ENCODE peak calls at places on chromosomes 7 and 10, in eight cellular contexts. J is choroid plexus epithelial cell, S is A549, T is foreskin keratinocyte, B is mesothelial cell of epicardium, D is tibial nerve, Q is Caco-2, I is OCI-LY7. G is an unnamed sample.

GRCh38 chr10:126302831-126303230 is 85.4 kb downstream of the ADAM12 start:
- DNase-seq in B (no peak), J (peak; percentile 36), T (no peak), D (no peak), Q (no peak), I (no peak), S (peak; percentile 6), G (no peak)

GRCh38 chr7:141915565-141915964 is 634 bp upstream of the OR9A4 start:
- DNase-seq in D (no peak), B (no peak), Q (peak; percentile 52), S (no peak), I (no peak), T (peak; percentile 99), J (no peak), G (no peak)

GRCh38 chr7:149624006-149624405 is 126.4 kb upstream of the ZNF746 start:
- DNase-seq in Q (peak; percentile 49), I (peak; percentile 62), B (peak; percentile 43), D (no peak), J (peak; percentile 38), S (peak; percentile 22), T (peak; percentile 33), G (peak; percentile 44)

GRCh38 chr10:73586583-73586984 is 4.6 kb downstream of the USP54 start:
- DNase-seq in B (no peak), I (no peak), J (peak; percentile 88), Q (peak; percentile 84), T (peak; percentile 68), S (peak; percentile 50), D (no peak), G (no peak)

GRCh38 chr10:111600772-111601171 is 523.9 kb downstream of the ADRA2A start:
- DNase-seq in D (no peak), S (no peak), B (no peak), Q (no peak), T (no peak), I (no peak), J (no peak), G (no peak)

GRCh38 chr7:77580762-77581350 is 43.8 kb downstream of the PTPN12 start:
- DNase-seq in T (no peak), Q (no peak), J (peak; percentile 61), B (no peak), I (no peak), D (no peak), S (no peak), G (no peak)

GRCh38 chr10:98384531-98385133 is 30.4 kb downstream of the PYROXD2 start:
- DNase-seq in B (no peak), S (no peak), D (no peak), T (no peak), Q (no peak), I (no peak), J (no peak), G (no peak)

GRCh38 chr7:117014673-117015133 is 61.4 kb downstream of the ST7 start:
- DNase-seq in I (no peak), J (peak; percentile 85), S (no peak), D (peak; percentile 26), B (no peak), T (no peak), Q (no peak), G (no peak)

GRCh38 chr7:121103579-121103978 is 115.1 kb downstream of the CPED1 start:
- DNase-seq in T (no peak), Q (no peak), I (no peak), J (no peak), B (no peak), D (no peak), S (no peak), G (no peak)

GRCh38 chr7:151827620-151828019 is 49.3 kb downstream of the PRKAG2 start:
- DNase-seq in Q (no peak), D (no peak), J (no peak), B (no peak), I (no peak), S (no peak), T (no peak), G (no peak)

GRCh38 chr7:133984023-133984422 is 143.1 kb upstream of the LRGUK start:
- DNase-seq in S (no peak), I (no peak), Q (no peak), J (peak; percentile 15), B (no peak), D (no peak), T (peak; percentile 45), G (no peak)

DNA sequence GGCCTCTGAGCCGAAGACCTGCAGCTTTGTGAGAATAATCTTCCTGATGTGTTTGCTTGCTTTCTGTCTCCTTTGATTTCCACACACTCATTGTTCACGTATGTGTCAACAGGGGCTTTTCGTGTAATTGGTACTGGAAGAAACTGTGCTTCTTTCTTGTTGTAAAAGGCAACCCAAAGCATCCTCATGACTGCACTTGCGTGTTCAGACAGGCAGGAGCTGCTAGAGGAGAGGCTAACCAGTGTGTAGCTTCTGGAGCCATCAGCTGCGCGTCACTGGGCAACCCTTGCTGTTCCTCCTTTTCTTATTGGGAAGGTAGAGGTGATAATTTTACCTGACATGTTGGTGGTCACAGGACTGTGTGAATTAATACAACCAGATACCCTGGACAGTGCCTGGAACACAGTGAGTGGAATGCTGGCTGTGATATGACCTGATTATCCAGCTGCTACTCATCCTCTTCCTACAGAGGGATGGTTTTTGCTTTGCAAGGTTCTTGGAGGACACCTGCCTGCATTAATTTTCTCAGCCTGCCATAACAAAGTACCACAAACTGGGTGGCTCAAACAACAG is 213.0 kb downstream of the ABCA13 start:
- DNase-seq in B (no peak), S (no peak), T (peak; percentile 79), J (no peak), D (no peak), I (no peak), Q (no peak), G (no peak)
- TF ChIP-seq CTCF in B (no peak), S (no peak), T (peak; percentile 56), J (peak; percentile 10), D (no peak), I (no peak), Q (no peak), G (no peak)

GRCh38 chr7:42880392-42880791 is 31.5 kb downstream of the C7orf25 start:
- DNase-seq in T (no peak), S (no peak), I (no peak), Q (no peak), D (no peak), B (no peak), J (no peak), G (no peak)

GRCh38 chr7:42878303-42878702 is 33.6 kb downstream of the C7orf25 start:
- DNase-seq in J (no peak), B (no peak), I (no peak), D (no peak), T (no peak), Q (no peak), S (no peak), G (no peak)

GRCh38 chr7:42877852-42878251 is 34.0 kb downstream of the C7orf25 start:
- DNase-seq in S (no peak), I (no peak), Q (no peak), T (no peak), D (no peak), J (no peak), B (no peak), G (no peak)

DNA sequence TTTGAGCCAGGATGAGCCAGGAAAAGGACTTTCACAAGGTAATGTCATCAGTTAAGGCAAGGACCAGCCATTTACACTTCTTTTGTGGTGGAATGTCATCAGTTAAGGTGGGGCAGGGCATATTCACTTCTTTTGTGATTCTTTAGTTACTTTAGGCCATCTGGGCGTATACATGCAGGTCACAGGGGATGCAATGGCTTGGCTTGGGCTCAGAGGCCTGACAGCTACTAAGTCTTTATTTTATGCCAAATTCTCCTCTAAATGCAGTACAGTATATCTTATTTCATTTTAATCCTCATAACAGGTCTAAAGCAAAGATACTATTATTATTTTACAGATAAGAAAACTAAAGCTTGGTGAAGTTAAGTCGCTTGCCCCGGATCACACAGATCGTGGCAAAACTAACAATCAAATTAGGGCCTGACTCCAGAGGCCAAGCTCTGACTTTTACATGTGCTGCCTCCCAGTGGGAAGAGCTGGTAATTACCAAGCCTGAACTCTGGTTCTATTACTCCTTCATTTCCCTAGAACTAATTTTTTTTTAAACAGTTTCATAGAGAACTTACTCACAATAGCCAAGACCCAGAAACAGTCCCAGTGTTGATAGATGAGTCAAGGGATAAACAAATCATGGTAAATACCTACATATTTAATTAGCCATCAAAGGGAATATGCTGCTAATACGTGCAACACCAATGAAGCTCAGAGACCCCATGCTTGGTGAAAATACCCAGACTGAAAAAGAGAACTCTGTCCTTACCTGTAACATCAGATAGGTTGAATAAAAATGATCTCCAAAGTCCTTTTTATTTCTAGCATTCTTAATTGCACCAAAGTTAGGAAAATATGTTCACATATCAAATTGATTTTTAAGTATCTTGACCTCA is 35.4 kb downstream of the C7orf25 start:
- DNase-seq in T (peak; percentile 34), D (peak; percentile 30), S (peak; percentile 58), I (peak; percentile 71), J (peak; percentile 77), Q (peak; percentile 67), B (peak; percentile 70), G (peak; percentile 72)
- TF ChIP-seq CTCF in T (peak; percentile 86), D (peak; percentile 77), S (peak; percentile 76), I (peak; percentile 90), J (peak; percentile 87), Q (peak; percentile 69), B (peak; percentile 89), G (peak; percentile 75)

GRCh38 chr10:15146366-15146765 is 22.1 kb downstream of the NMT2 start:
- DNase-seq in J (no peak), S (no peak), I (no peak), B (no peak), D (no peak), Q (no peak), T (no peak), G (no peak)
- TF ChIP-seq CTCF in J (no peak), S (no peak), I (no peak), B (no peak), D (no peak), Q (no peak), T (no peak), G (no peak)

GRCh38 chr7:20839196-20839735 is 52.6 kb upstream of the SP8 start:
- DNase-seq in S (no peak), J (no peak), I (no peak), Q (no peak), D (no peak), B (no peak), T (peak; percentile 28), G (no peak)

GRCh38 chr7:20835111-20835750 is 48.5 kb upstream of the SP8 start:
- DNase-seq in Q (peak; percentile 66), J (no peak), I (no peak), D (no peak), T (no peak), B (no peak), S (no peak), G (no peak)

GRCh38 chr7:20831451-20831850 is 44.8 kb upstream of the SP8 start:
- DNase-seq in Q (no peak), S (no peak), I (no peak), T (no peak), B (no peak), D (no peak), J (no peak), G (no peak)

GRCh38 chr7:20831976-20832375 is 45.3 kb upstream of the SP8 start:
- DNase-seq in I (no peak), D (no peak), J (no peak), S (no peak), B (no peak), T (no peak), Q (no peak), G (no peak)

DNA sequence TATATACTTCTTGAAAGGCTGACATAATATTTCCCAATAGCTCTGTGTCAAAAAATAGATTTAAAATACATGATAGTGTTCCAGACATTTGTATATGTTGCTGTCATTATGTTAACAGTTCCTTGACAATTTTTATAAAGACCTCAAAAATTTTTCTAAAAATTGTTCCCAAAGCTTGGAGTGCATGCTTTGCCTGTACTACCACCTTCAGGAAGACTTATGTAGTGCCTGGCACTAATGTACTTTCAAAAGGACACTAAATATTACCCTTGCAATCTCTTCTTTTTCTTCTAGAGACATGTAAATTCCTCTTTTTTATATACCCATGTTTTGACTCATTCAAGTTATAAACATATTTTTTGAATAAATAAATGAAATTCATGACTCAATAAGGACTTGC is 48.0 kb upstream of the SP8 start:
- DNase-seq in T (no peak), J (no peak), I (no peak), D (no peak), Q (peak; percentile 19), B (no peak), S (no peak), G (no peak)
- TF ChIP-seq CTCF in T (peak; percentile 65), J (no peak), I (peak; percentile 40), D (no peak), Q (peak; percentile 60), B (no peak), S (no peak), G (no peak)